ENCODE peak calls at places on chromosomes 3 and 15, in four cellular contexts. X is K562, K is HL-60, W is GM12878. T is an unnamed sample.

GRCh38 chr15:73945109-73945508 is 18.8 kb downstream of the LOXL1 start:
- DNase-seq in X (no peak), K (no peak), W (no peak), T (no peak)

GRCh38 chr3:33141006-33141405 is 27.2 kb downstream of the CRTAP start:
- DNase-seq in X (no peak), K (no peak), W (no peak), T (no peak)

GRCh38 chr3:184110316-184110725 is 13.5 kb downstream of the HTR3E start:
- DNase-seq in X (no peak), K (no peak), W (no peak), T (no peak)

GRCh38 chr15:92807971-92808571 is 92.1 kb upstream of the CHD2 start:
- DNase-seq in X (no peak), K (peak; percentile 75), W (no peak), T (no peak)

GRCh38 chr3:137150825-137151224 is 193.0 kb downstream of the IL20RB start:
- DNase-seq in X (no peak), K (no peak), W (no peak), T (no peak)

GRCh38 chr3:134849561-134849960 is 54.5 kb downstream of the EPHB1 start:
- DNase-seq in X (no peak), K (no peak), W (no peak), T (no peak)

GRCh38 chr3:177431525-177432255 is 234.4 kb upstream of the TBL1XR1 start:
- DNase-seq in X (peak; percentile 35), K (no peak), W (no peak), T (no peak)

GRCh38 chr3:122986790-122987189 is 40.8 kb downstream of the SEMA5B start:
- DNase-seq in X (no peak), K (no peak), W (no peak), T (no peak)

GRCh38 chr3:43059456-43059855 is 46.4 kb downstream of the POMGNT2 start:
- DNase-seq in X (no peak), K (no peak), W (no peak), T (no peak)

GRCh38 chr3:50226888-50227389 is 9.1 kb upstream of the GNAI2 start:
- DNase-seq in X (no peak), K (no peak), W (no peak), T (no peak)

GRCh38 chr3:196174652-196175051 is 36.5 kb downstream of the ZDHHC19 start:
- DNase-seq in X (no peak), K (no peak), W (no peak), T (no peak)

GRCh38 chr3:54527521-54527920 is 400.3 kb downstream of the LRTM1 start:
- DNase-seq in X (no peak), K (no peak), W (no peak), T (no peak)

GRCh38 chr15:25179673-25180511 is 225.1 kb downstream of the SNRPN start:
- DNase-seq in X (no peak), K (no peak), W (no peak), T (peak; percentile 5)

GRCh38 chr15:50562735-50563640 is 16.5 kb upstream of the USP50 start:
- DNase-seq in X (no peak), K (no peak), W (no peak), T (no peak)

GRCh38 chr15:39925112-39925830 is 5.2 kb upstream of the GPR176 start:
- DNase-seq in X (no peak), K (no peak), W (no peak), T (no peak)

GRCh38 chr3:66450389-66451022 is 50.3 kb downstream of the LRIG1 start:
- DNase-seq in X (no peak), K (no peak), W (no peak), T (no peak)

GRCh38 chr3:102068327-102068726 is 219.0 kb downstream of the NFKBIZ start:
- DNase-seq in X (no peak), K (no peak), W (no peak), T (no peak)

GRCh38 chr3:102063572-102063971 is 214.3 kb downstream of the NFKBIZ start:
- DNase-seq in X (no peak), K (no peak), W (no peak), T (no peak)

GRCh38 chr3:102068736-102069135 is 219.4 kb downstream of the NFKBIZ start:
- DNase-seq in X (no peak), K (no peak), W (no peak), T (no peak)

GRCh38 chr3:102066470-102066869 is 217.2 kb downstream of the NFKBIZ start:
- DNase-seq in X (no peak), K (no peak), W (no peak), T (no peak)

GRCh38 chr3:102069211-102069662 is 219.9 kb downstream of the NFKBIZ start:
- DNase-seq in X (no peak), K (no peak), W (no peak), T (no peak)
- TF ChIP-seq SPI1 in X (no peak), K (no peak), W (no peak), T (no peak)

DNA sequence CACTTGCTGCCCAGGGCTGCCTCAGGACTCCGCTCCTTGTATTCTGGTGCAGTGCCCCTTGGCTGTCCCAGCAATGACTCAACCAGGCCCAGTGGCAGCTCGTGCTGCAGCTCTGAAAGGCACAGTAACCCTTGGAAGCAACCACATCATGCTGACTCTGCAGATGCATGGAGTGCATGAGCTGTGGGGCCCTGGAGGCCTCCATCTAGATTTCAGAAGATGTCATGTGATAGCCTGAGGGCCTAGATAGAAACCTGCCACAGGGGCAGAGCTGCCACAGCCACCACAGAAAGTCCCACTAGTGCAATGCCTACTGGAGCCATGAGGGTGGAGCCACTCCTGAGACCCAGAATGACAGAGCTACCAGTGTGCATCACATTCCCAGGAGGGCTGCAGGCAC is 117.1 kb upstream of the SMAD3 start:
- DNase-seq in X (no peak), K (no peak), W (no peak), T (no peak)
- TF ChIP-seq SPI1 in X (no peak), K (no peak), W (no peak), T (no peak)

GRCh38 chr15:77013786-77014136 is 18.8 kb downstream of the PSTPIP1 start:
- DNase-seq in X (no peak), K (no peak), W (no peak), T (peak; percentile 87)

GRCh38 chr15:77016321-77016695 is 21.4 kb downstream of the PSTPIP1 start:
- DNase-seq in X (no peak), K (no peak), W (no peak), T (no peak)

GRCh38 chr15:77017091-77017660 is 22.2 kb downstream of the PSTPIP1 start:
- DNase-seq in X (no peak), K (no peak), W (no peak), T (no peak)

GRCh38 chr15:77014137-77015081 is 19.5 kb downstream of the PSTPIP1 start:
- DNase-seq in X (no peak), K (no peak), W (no peak), T (no peak)

DNA sequence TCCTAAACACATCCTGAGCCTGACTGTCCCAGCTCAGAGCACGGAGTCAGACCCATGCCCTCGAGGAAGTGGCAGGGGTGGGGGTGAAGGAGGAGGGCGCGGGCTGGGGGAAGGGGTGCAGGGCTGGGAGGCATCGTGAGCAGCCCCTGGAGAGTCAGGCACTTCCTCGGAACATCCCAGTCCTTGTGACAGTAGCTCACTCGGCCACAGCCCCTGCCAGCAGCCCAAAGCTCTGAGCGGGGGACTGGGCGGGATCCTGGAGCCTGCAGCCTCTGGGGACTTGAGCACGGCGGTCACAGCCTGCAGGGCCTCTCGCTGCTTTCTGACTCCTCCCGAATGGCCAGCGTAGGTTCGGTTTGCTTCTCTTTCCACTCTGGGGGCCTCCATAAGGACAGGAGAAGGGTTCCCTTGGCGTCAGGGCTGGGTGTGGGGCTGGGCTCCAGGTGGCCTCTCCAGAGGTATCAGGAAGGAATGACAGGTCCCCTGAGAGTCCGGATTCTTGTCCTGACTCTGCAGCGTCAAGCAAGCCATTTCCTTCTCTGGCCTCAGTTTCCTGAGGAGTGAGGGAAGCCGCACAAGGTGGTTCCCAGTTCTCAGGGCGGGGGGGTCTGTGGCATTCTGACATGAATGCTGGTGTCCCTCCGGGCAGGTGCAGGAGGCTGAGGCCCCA is 20.9 kb downstream of the PSTPIP1 start:
- DNase-seq in X (no peak), K (no peak), W (no peak), T (no peak)
- TF ChIP-seq SPI1 in X (no peak), K (no peak), W (no peak), T (no peak)

DNA sequence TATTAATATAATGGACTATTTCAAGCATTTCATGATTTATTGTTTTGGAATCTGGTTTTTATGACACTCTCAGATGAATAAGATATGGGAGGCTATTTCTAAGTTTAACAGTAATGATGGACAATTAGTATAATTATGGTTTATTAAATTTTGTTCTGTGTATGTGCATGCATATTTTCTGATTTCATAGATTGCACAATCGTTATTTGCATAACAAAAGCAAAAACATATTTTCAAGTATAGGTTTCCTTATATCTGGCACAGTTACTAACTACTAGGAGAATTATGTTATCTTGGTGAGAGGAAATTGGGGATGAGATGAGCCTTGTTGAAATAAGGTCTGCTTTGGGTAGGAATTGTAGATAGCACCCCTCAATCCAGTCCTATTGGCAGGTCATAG is 413.1 kb downstream of the MCTP2 start:
- DNase-seq in X (no peak), K (no peak), W (no peak), T (no peak)
- TF ChIP-seq SPI1 in X (no peak), K (no peak), W (no peak), T (no peak)

DNA sequence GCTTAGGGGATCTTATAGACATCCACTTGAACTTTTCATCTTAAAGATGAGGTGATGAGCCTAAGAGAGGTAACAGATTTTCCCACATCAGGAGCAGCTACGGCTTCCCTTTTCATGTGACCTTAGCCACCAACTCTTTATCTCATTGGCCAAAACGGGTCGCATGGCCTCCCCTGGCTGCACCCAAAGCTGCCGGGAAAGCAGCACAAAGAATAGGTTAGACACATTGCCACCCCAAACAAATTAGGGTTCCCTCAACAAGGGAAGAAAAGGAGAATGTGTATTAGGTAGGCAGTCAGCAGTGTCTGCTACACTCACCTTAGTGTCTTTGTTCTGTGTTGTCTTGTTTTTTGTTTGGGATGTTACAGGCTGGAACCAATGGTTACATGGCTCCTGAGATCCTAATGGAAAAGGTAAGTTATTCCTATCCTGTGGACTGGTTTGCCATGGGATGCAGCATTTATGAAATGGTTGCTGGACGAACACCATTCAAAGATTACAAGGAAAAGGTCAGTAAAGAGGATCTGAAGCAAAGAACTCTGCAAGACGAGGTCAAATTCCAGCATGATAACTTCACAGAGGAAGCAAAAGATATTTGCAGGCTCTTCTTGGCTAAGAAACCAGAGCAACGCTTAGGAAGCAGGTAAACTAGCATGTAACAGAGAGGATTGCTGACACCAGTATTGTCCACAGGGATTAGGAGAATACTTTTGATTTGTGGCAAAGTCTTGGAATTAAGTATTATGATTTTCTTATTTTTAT is 44.2 kb downstream of the GRK7 start:
- DNase-seq in X (peak; percentile 44), K (no peak), W (no peak), T (no peak)
- TF ChIP-seq SPI1 in X (no peak), K (no peak), W (no peak), T (no peak)

GRCh38 chr3:114874447-114874846 is 272.6 kb downstream of the ZBTB20 start:
- DNase-seq in X (no peak), K (no peak), W (no peak), T (no peak)
- TF ChIP-seq SPI1 in X (no peak), K (no peak), W (no peak), T (no peak)